ENCODE peak calls at places on chromosomes 1 and 21, in four cellular contexts. V is erythroblast, R is ovary, Y is body of pancreas. H is an unnamed sample.

GRCh38 chr1:247407180-247407616 is 8.8 kb upstream of the NLRP3 start:
- DNase-seq in Y (no peak), V (no peak), R (no peak), H (no peak)

GRCh38 chr1:158285756-158286241 is 3.9 kb upstream of the CD1C start:
- DNase-seq in V (no peak), R (no peak), Y (no peak), H (no peak)

GRCh38 chr1:240312872-240313271 is 221.2 kb downstream of the FMN2 start:
- DNase-seq in R (no peak), Y (no peak), V (no peak), H (peak; percentile 94)

GRCh38 chr1:85240174-85240601 is 19.3 kb downstream of the C1orf52 start:
- DNase-seq in V (peak; percentile 57), Y (peak; percentile 50), R (no peak), H (peak; percentile 18)

GRCh38 chr1:92711473-92712165 is 73.3 kb downstream of the EVI5 start:
- DNase-seq in Y (peak; percentile 36), V (no peak), R (no peak), H (no peak)

GRCh38 chr21:36877741-36878140 is 88.7 kb downstream of the HLCS start:
- DNase-seq in V (no peak), R (no peak), Y (no peak), H (no peak)

GRCh38 chr21:35607406-35607805 is 452.9 kb downstream of the SETD4 start:
- DNase-seq in V (no peak), Y (no peak), R (no peak), H (no peak)

GRCh38 chr1:209010831-209011230 is 572.7 kb upstream of the CAMK1G start:
- DNase-seq in V (no peak), R (no peak), Y (peak; percentile 25), H (no peak)

GRCh38 chr1:60988827-60989363 is 93.5 kb upstream of the NFIA start:
- DNase-seq in V (no peak), Y (no peak), R (no peak), H (no peak)

GRCh38 chr1:245166471-245166885 is 11.7 kb downstream of the KIF26B start:
- DNase-seq in V (no peak), Y (no peak), R (no peak), H (peak; percentile 17)

GRCh38 chr21:32981096-32981495 is 44.6 kb upstream of the OLIG2 start:
- DNase-seq in V (no peak), R (no peak), Y (no peak), H (no peak)

GRCh38 chr1:86429830-86430229 is 5.9 kb downstream of the CLCA2 start:
- DNase-seq in Y (no peak), V (no peak), R (no peak), H (peak; percentile 93)

GRCh38 chr1:235073331-235073967 is 55.2 kb downstream of the TOMM20 start:
- DNase-seq in V (no peak), Y (peak; percentile 96), R (peak; percentile 47), H (no peak)

GRCh38 chr21:33374080-33374873 is 28.9 kb upstream of the IFNGR2 start:
- DNase-seq in Y (peak; percentile 67), V (peak; percentile 63), R (peak; percentile 47), H (peak; percentile 58)

GRCh38 chr1:19312782-19313635 is 883 bp downstream of the SLC66A1 start:
- DNase-seq in V (no peak), R (no peak), Y (no peak), H (no peak)

GRCh38 chr1:216600730-216601426 is 122.4 kb downstream of the ESRRG start:
- DNase-seq in V (peak; percentile 92), R (peak; percentile 78), Y (peak; percentile 83), H (peak; percentile 78)

GRCh38 chr1:65717815-65718454 is 74.8 kb upstream of the PDE4B start:
- DNase-seq in Y (no peak), R (no peak), V (peak; percentile 53), H (peak; percentile 66)

GRCh38 chr1:64183985-64184440 is 19.4 kb upstream of the UBE2U start:
- DNase-seq in V (no peak), R (no peak), Y (no peak), H (peak; percentile 93)

GRCh38 chr1:11967028-11967547 is 13.2 kb upstream of the MFN2 start:
- DNase-seq in R (peak; percentile 60), V (peak; percentile 54), Y (peak; percentile 72), H (no peak)

GRCh38 chr21:46130721-46131720 is 24.4 kb downstream of the FTCD start:
- DNase-seq in Y (no peak), V (no peak), R (peak; percentile 51), H (no peak)

GRCh38 chr1:41377397-41377796 is 16.2 kb downstream of the FOXO6 start:
- DNase-seq in V (no peak), R (no peak), Y (no peak), H (no peak)

GRCh38 chr1:1173061-1173792 is 453 bp upstream of the TTLL10 start:
- DNase-seq in Y (no peak), R (no peak), V (no peak), H (no peak)

GRCh38 chr1:53409233-53409632 is 50.0 kb upstream of the DMRTB1 start:
- DNase-seq in Y (no peak), V (no peak), R (no peak), H (no peak)

GRCh38 chr1:222919478-222919865 is 104.6 kb downstream of the DISP1 start:
- DNase-seq in Y (no peak), R (no peak), V (no peak), H (peak; percentile 83)

GRCh38 chr1:3940081-3940755 is 40.1 kb upstream of the C1orf174 start:
- DNase-seq in Y (no peak), V (no peak), R (no peak), H (no peak)

DNA sequence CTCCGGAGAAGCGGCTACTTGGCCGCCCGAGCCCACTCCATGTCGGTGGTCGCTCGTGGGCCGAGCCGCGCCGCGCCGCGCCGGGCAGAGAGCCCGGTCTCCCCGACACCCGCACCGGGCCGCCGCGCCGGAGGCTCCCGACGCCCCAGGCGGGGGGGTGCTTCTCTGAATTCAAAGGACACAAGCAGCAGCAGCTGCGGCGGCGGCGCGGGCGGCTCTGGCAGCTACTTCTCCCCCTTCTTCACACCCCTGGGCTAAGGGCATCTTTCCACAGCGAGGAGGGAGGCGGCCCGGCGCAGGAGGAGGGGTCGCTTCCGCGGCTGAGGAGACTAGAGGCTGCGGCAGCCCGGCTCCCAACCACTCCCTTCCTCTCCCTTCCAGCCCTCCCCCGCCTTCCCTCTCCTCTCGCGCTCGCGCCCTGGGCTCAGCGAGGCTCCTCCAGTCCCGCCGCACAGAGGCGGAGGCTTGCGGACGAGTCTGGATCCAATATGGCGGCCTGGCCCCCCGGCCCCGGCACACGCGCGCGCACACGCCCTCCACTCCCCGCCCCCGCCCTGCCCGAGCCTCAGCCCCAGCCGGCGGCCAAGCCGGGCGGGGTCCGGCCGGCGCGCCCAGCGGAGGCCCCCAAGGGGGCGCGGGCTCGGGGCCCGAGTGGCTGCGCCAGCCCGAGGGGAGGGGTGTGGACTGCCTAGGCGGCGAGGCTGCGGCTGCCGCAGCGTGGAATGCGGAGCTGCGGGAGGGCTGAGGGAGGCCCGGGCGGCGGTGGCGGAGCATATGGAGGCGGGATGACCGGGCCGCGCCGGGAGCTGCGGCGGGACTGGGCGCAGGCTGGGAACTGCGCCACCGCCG is at the start of gene CDC42BPA:
- DNase-seq in V (peak; percentile 94), R (peak; percentile 89), Y (peak; percentile 83), H (peak; percentile 87)
- TF ChIP-seq POLR2A in V (peak; percentile 51), R (peak; percentile 27), Y (peak; percentile 84), H (no peak)

GRCh38 chr1:155196103-155196892 is 11.4 kb downstream of the THBS3 start:
- DNase-seq in Y (no peak), V (no peak), R (peak; percentile 63), H (no peak)

GRCh38 chr1:155195201-155196102 is 12.2 kb downstream of the THBS3 start:
- DNase-seq in R (no peak), Y (no peak), V (no peak), H (peak; percentile 11)

GRCh38 chr1:155191904-155192303 is 15.8 kb downstream of the THBS3 start:
- DNase-seq in Y (peak; percentile 61), R (no peak), V (no peak), H (no peak)

GRCh38 chr1:155192346-155193274 is 15.1 kb downstream of the THBS3 start:
- DNase-seq in Y (peak; percentile 91), V (peak; percentile 80), R (no peak), H (no peak)

DNA sequence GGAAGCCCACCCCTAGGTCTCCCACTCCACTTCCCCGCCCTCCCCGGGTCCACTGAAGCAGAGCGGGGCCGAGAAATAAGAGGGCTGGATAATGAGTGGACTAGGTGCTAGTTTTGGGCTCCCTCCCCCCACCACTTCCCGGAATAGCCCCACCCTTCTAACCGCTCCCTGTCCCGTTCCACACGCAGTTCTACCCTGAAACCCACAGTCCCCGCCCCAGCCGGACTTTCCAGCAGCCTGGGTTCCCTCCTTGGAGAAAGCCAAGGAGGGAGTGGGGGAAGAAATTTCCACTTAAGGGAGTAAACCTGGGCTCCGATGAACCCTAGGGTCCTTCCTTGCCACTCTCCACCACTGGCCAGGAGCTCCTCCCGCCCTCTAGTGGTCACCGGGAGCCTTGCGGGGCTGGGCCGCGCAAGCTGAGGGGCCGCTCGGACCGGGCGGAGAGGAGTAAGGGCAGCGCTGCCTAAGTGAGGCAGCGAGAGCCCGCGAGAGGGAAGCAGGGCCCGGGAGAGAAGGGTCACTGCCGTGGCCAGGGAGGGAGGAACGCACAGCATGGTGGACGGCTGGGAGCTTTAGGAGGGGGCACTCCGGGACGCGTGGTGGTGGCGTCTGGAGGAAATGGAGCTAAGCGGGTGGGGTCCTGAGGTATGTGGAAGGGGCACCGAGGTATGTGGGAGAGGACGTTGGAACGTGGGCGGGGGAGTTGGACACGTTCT is 14.3 kb downstream of the THBS3 start:
- DNase-seq in V (peak; percentile 93), R (peak; percentile 95), Y (peak; percentile 87), H (peak; percentile 81)
- TF ChIP-seq POLR2A in V (peak; percentile 72), R (peak; percentile 77), Y (peak; percentile 68), H (peak; percentile 73)

GRCh38 chr1:100292711-100293110 is 26.7 kb downstream of the RTCA start:
- DNase-seq in V (no peak), Y (no peak), R (no peak), H (peak; percentile 3)
- TF ChIP-seq POLR2A in V (no peak), Y (no peak), R (no peak), H (no peak)

DNA sequence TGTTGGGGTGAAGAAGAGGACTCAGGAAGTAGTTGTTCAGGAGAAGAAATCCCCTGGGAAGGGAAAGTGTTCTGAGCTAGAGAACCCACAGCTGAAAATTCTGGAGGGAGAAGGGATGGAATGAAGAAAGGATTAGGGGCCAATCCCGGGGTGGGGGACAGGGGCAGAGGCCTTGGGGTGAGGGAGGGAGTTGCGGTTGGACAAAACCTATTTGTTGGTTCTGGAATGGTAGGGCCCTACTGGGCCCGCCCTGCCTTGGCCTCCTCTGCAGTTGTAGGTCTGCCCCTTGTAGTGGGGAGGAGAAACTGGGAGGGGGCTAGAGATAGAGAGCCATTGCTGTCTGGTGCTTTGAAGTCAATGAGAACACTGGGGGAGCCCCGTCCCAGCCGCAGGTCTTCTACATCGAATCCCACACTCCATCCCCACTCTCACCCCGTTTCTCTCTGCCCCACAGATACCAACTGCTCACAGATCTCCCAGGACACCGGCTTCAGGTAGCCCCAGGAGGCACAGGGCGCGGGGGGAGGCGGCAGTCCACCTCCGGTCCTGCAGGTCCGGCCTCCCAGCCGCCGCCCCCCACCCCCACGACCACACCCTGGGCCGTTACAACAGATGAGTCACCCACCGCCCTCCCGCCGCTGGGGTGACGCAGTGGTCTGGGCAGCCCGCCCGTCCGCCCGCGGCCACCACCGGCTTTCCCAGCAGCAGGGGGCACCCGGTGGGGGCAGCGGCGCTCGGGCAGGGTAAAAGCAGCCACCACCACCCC is 1.1 kb downstream of the TAGLN2 start:
- DNase-seq in V (peak; percentile 93), R (peak; percentile 94), Y (peak; percentile 92), H (peak; percentile 89)
- TF ChIP-seq POLR2A in V (no peak), R (no peak), Y (no peak), H (peak; percentile 5)